ENCODE peak calls at places on chromosomes 3 and 15, in four cellular contexts. Q, A, U and P are unnamed samples.

GRCh38 chr3:52247455-52248164 is 2.1 kb downstream of the PPM1M start:
- DNase-seq in Q (no peak), A (no peak), U (no peak), P (no peak)

GRCh38 chr3:98814799-98815450 is 51.8 kb downstream of the ST3GAL6 start:
- DNase-seq in Q (no peak), A (no peak), U (no peak), P (no peak)

GRCh38 chr3:60953406-60953805 is 297.8 kb downstream of the FHIT start:
- DNase-seq in Q (no peak), A (no peak), U (no peak), P (no peak)

GRCh38 chr3:126538316-126538715 is 14.4 kb downstream of the CHST13 start:
- DNase-seq in Q (peak), A (no peak), U (no peak), P (no peak)

GRCh38 chr15:50321680-50322079 is 33.3 kb downstream of the GABPB1 start:
- DNase-seq in Q (no peak), A (no peak), U (no peak), P (no peak)

GRCh38 chr3:49794431-49794830 is 5.2 kb downstream of the CDHR4 start:
- DNase-seq in Q (no peak), A (no peak), U (no peak), P (no peak)

GRCh38 chr15:39461536-39462140 is 119.2 kb upstream of the THBS1 start:
- DNase-seq in Q (no peak), A (no peak), U (no peak), P (peak)

GRCh38 chr15:96330064-96330449 is 443 bp upstream of the NR2F2 start:
- DNase-seq in Q (peak), A (no peak), U (peak), P (no peak)

GRCh38 chr3:125077864-125078263 is 22.1 kb upstream of the HEG1 start:
- DNase-seq in Q (no peak), A (no peak), U (no peak), P (no peak)

GRCh38 chr3:18660059-18660458 is 234.9 kb upstream of the SATB1 start:
- DNase-seq in Q (no peak), A (no peak), U (no peak), P (no peak)

GRCh38 chr3:17544632-17545031 is 197.8 kb downstream of the TBC1D5 start:
- DNase-seq in Q (no peak), A (no peak), U (no peak), P (no peak)

GRCh38 chr3:1960506-1960905 is 138.2 kb upstream of the CNTN4 start:
- DNase-seq in Q (no peak), A (no peak), U (no peak), P (no peak)

GRCh38 chr3:8658326-8659212 is 14.0 kb upstream of the SSUH2 start:
- DNase-seq in Q (peak), A (no peak), U (peak), P (peak)

GRCh38 chr3:37864904-37865303 is 3.2 kb downstream of the CTDSPL start:
- DNase-seq in Q (no peak), A (no peak), U (no peak), P (no peak)

GRCh38 chr3:37862712-37863551 is 1.3 kb downstream of the CTDSPL start:
- DNase-seq in Q (no peak), A (no peak), U (peak), P (peak)

GRCh38 chr3:37862219-37862711 is 585 bp downstream of the CTDSPL start:
- DNase-seq in Q (peak), A (peak), U (no peak), P (peak)

GRCh38 chr3:37863949-37864822 is 2.5 kb downstream of the CTDSPL start:
- DNase-seq in Q (no peak), A (no peak), U (no peak), P (no peak)

GRCh38 chr3:37863552-37863865 is 1.8 kb downstream of the CTDSPL start:
- DNase-seq in Q (no peak), A (no peak), U (no peak), P (no peak)
- H3K4me3 ChIP-seq in Q (no peak), A (no peak), U (no peak), P (peak)

GRCh38 chr3:160707187-160707789 is 30.3 kb downstream of the ARL14 start:
- DNase-seq in Q (no peak), A (peak), U (no peak), P (no peak)
- H3K27ac ChIP-seq in Q (no peak), A (no peak), U (no peak), P (no peak)

GRCh38 chr3:16381426-16381825 is 116.4 kb downstream of the OXNAD1 start:
- DNase-seq in Q (no peak), A (no peak), U (no peak), P (no peak)

GRCh38 chr3:16379838-16380237 is 114.8 kb downstream of the OXNAD1 start:
- DNase-seq in Q (no peak), A (no peak), U (no peak), P (no peak)

GRCh38 chr3:16378920-16379319 is 113.9 kb downstream of the OXNAD1 start:
- DNase-seq in Q (no peak), A (no peak), U (peak), P (no peak)

GRCh38 chr3:16378415-16378814 is 113.4 kb downstream of the OXNAD1 start:
- DNase-seq in Q (no peak), A (no peak), U (peak), P (no peak)

GRCh38 chr3:16380421-16380820 is 115.4 kb downstream of the OXNAD1 start:
- DNase-seq in Q (no peak), A (no peak), U (no peak), P (no peak)
- H3K4me3 ChIP-seq in Q (no peak), A (no peak), U (no peak), P (no peak)

DNA sequence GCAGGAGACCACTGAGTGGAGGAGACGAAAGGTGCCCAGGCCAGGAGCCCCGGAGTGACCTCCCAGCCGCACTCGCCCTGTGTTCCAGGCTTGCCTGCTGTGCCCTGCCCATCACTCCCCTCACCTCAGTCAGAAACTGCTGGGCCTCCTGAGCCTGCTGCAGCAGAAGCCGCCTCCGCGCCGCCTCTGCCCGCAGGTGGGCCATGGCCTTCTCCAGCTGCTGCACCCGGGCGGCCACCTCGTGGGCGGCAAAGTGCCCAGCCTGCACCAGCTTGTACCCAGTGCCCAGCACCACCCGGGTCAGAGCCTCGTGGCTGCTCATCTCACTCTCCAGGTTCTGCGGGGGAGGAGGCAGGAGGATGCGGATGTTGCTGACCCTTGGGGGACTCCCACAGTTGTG is 17.6 kb downstream of the PLA2G4B start:
- DNase-seq in Q (no peak), A (no peak), U (no peak), P (no peak)
- H3K27ac ChIP-seq in Q (no peak), A (no peak), U (no peak), P (no peak)

GRCh38 chr3:44120721-44121582 is 120.7 kb upstream of the TOPAZ1 start:
- DNase-seq in Q (no peak), A (no peak), U (no peak), P (peak)
- H3K4me3 ChIP-seq in Q (no peak), A (no peak), U (no peak), P (no peak)

GRCh38 chr15:101063212-101063611 is 144.1 kb downstream of the LRRK1 start:
- DNase-seq in Q (no peak), A (no peak), U (no peak), P (peak)
- H3K27ac ChIP-seq in Q (no peak), A (no peak), U (no peak), P (no peak)

GRCh38 chr3:33579181-33579510 is 138.9 kb downstream of the CLASP2 start:
- DNase-seq in Q (no peak), A (no peak), U (no peak), P (no peak)

GRCh38 chr3:33581666-33582065 is 136.4 kb downstream of the CLASP2 start:
- DNase-seq in Q (no peak), A (no peak), U (no peak), P (no peak)

GRCh38 chr3:33579843-33580242 is 138.2 kb downstream of the CLASP2 start:
- DNase-seq in Q (no peak), A (no peak), U (peak), P (no peak)

GRCh38 chr3:33578325-33579180 is 138.3 kb upstream of the UBP1 start:
- DNase-seq in Q (no peak), A (no peak), U (peak), P (no peak)

GRCh38 chr3:33582234-33582633 is 135.8 kb downstream of the CLASP2 start:
- DNase-seq in Q (no peak), A (no peak), U (no peak), P (no peak)
- H3K4me3 ChIP-seq in Q (no peak), A (no peak), U (no peak), P (no peak)